ENCODE peak calls at places on chromosome 21, in five cellular contexts. K is heart right ventricle, W is thoracic aorta, L is H9, U is H1. V is an unnamed sample.

GRCh38 chr21:28325618-28326017 is 667.1 kb downstream of the LTN1 start:
- DNase-seq in K (no peak), W (no peak), L (peak; percentile 57), U (no peak), V (peak; percentile 55)

GRCh38 chr21:15947707-15948106 is 217.9 kb downstream of the USP25 start:
- DNase-seq in K (no peak), W (no peak), L (no peak), U (no peak), V (no peak)

GRCh38 chr21:46062471-46063211 is 35.3 kb upstream of the COL6A2 start:
- DNase-seq in K (no peak), W (no peak), L (no peak), U (peak; percentile 7), V (no peak)

GRCh38 chr21:35120631-35121180 is 71.6 kb upstream of the RUNX1 start:
- DNase-seq in K (no peak), W (no peak), L (no peak), U (no peak), V (no peak)

GRCh38 chr21:28719731-28720130 is 272.9 kb downstream of the LTN1 start:
- DNase-seq in K (no peak), W (no peak), L (no peak), U (no peak), V (no peak)

GRCh38 chr21:15011967-15012366 is 52.8 kb downstream of the NRIP1 start:
- DNase-seq in K (no peak), W (no peak), L (no peak), U (no peak), V (no peak)

GRCh38 chr21:35796834-35797233 is 263.5 kb downstream of the SETD4 start:
- DNase-seq in K (no peak), W (no peak), L (no peak), U (no peak), V (no peak)

GRCh38 chr21:45989355-45990048 is 7.9 kb downstream of the COL6A1 start:
- DNase-seq in K (peak; percentile 3), W (peak; percentile 1), L (no peak), U (no peak), V (no peak)

GRCh38 chr21:46334351-46335140 is 10.6 kb downstream of the PCNT start:
- DNase-seq in K (no peak), W (no peak), L (no peak), U (no peak), V (no peak)

GRCh38 chr21:37800496-37801061 is 115.7 kb downstream of the KCNJ6 start:
- DNase-seq in K (no peak), W (no peak), L (no peak), U (no peak), V (no peak)

GRCh38 chr21:35208810-35209517 is 159.9 kb upstream of the RUNX1 start:
- DNase-seq in K (no peak), W (no peak), L (no peak), U (no peak), V (no peak)

GRCh38 chr21:46092026-46092764 is 5.7 kb upstream of the COL6A2 start:
- DNase-seq in K (peak; percentile 66), W (peak; percentile 79), L (no peak), U (no peak), V (no peak)

GRCh38 chr21:15309721-15310120 is 244.9 kb upstream of the NRIP1 start:
- DNase-seq in K (peak; percentile 61), W (no peak), L (no peak), U (no peak), V (no peak)

GRCh38 chr21:46667191-46667734 is 31.8 kb downstream of the PRMT2 start:
- DNase-seq in K (no peak), W (no peak), L (peak; percentile 54), U (no peak), V (peak; percentile 41)

GRCh38 chr21:36694593-36695282 is 4.2 kb upstream of the SIM2 start:
- DNase-seq in K (no peak), W (no peak), L (no peak), U (peak; percentile 51), V (no peak)

GRCh38 chr21:37075214-37075770 is 2.2 kb downstream of the TTC3 start:
- DNase-seq in K (no peak), W (no peak), L (no peak), U (no peak), V (no peak)

GRCh38 chr21:17636711-17637110 is 24.0 kb upstream of the BTG3 start:
- DNase-seq in K (no peak), W (no peak), L (no peak), U (no peak), V (peak; percentile 4)

GRCh38 chr21:21688877-21689276 is 690.7 kb downstream of the NCAM2 start:
- DNase-seq in K (peak; percentile 4), W (no peak), L (peak; percentile 58), U (peak; percentile 56), V (peak; percentile 48)

GRCh38 chr21:45866473-45867010 is 115.0 kb upstream of the COL6A1 start:
- DNase-seq in K (no peak), W (no peak), L (no peak), U (no peak), V (no peak)

GRCh38 chr21:45995686-45996179 is 14.2 kb downstream of the COL6A1 start:
- DNase-seq in K (peak; percentile 3), W (peak; percentile 1), L (peak; percentile 22), U (no peak), V (peak; percentile 29)

DNA sequence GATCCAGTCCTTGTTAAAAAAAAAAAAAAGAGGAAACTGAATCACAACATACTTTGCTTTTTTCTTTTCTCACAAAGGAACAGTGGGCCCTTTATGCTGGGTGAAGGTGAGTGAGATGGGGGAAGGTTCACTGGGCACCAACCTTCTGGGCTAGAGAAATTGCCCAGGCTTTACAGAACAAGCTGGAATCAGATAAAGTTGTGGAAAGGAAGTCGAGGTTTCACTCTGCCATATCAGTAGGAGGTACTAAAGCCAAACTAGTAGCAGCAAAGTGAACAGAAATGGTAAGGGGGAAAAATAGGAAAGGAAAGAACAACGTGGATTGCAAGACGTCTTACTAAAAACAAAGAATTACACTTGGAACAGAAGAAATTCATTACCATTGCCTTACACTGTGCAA is 2.9 kb downstream of the IFNAR2 start:
- DNase-seq in K (no peak), W (no peak), L (no peak), U (no peak), V (no peak)
- TF ChIP-seq CTCF in K (no peak), W (no peak), L (no peak), U (no peak), V (no peak)

GRCh38 chr21:43608664-43609063 is 50.6 kb downstream of the HSF2BP start:
- DNase-seq in K (no peak), W (no peak), L (no peak), U (no peak), V (no peak)

GRCh38 chr21:43608225-43608624 is 51.1 kb downstream of the HSF2BP start:
- DNase-seq in K (no peak), W (no peak), L (no peak), U (no peak), V (peak; percentile 82)

GRCh38 chr21:43613755-43614638 is 45.3 kb downstream of the HSF2BP start:
- DNase-seq in K (no peak), W (no peak), L (no peak), U (no peak), V (no peak)

GRCh38 chr21:43609501-43610340 is 49.6 kb downstream of the HSF2BP start:
- DNase-seq in K (peak; percentile 45), W (no peak), L (no peak), U (no peak), V (peak; percentile 98)

DNA sequence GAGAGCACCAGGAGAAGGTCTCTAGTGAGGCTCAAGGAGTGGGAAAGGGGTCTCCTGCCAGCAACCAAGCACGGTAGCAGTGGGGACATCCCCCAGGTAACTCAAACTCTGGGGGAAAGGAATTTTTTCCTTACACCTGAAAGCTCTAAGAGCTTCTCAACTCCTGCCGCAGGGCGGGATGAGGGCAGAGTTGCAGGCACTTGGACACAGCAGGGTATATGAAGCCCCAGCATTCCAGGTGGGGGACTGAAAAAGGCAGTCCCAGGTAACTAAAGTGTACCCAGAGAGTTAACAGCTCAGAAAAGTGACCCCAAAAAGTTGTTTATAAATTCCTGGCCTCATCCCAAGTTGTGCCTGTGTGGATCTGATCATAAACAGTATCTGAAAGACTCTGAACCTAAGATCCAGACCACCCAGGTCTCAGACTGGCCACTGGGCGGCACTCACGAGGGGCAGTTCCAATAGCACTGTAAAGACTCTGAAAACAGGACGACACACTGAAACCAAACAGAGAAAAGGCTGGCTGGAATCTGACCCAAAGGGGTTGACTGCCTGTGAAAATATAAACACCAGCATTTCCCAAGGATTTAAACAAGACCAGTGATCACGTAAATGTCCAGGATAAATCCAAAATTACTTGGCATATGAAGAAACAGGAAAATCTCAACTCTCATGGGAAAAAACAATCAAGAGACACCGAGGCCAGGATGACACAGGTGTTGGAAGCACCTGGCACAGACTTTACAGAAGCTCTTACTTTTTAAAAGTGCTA is 47.5 kb downstream of the HSF2BP start:
- DNase-seq in K (peak; percentile 67), W (no peak), L (peak; percentile 73), U (peak; percentile 75), V (peak; percentile 79)
- TF ChIP-seq CTCF in K (peak; percentile 80), W (peak; percentile 60), L (peak; percentile 79), U (peak; percentile 72), V (peak; percentile 67)

DNA sequence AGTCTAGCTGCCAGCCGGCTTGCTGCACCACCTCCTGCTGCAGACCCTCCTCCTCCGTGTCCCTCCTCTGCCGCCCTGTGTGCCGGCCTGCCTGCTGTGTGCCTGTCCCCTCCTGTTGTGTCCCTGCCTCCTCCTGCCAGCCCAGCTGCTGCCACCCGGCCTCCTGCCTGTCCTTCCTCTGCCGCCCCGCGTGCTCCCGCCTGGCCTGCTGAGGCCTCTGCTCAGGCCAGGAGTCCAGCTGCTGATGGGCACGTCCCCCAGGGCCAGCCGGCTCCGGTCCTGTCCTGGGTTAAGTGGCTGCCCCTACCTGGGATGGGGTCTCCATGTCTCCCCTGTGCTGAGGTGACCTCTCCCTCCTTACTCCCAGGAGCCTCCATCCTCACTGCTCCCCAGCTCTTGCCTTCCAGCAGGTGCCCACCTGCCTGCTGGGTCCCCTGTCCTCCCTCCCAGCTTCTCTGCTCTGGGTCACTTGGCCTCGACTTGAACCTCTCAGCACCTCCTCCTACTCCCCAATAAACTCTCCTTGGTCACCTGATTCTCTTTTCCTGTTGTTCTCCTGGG is 870 bp downstream of the KRTAP10-8 start:
- DNase-seq in K (no peak), W (no peak), L (no peak), U (peak; percentile 38), V (no peak)
- TF ChIP-seq CTCF in K (no peak), W (no peak), L (no peak), U (no peak), V (no peak)

GRCh38 chr21:41043008-41043407 is 125.0 kb upstream of the BACE2 start:
- DNase-seq in K (no peak), W (no peak), L (no peak), U (no peak), V (peak; percentile 7)
- TF ChIP-seq CTCF in K (no peak), W (no peak), L (peak; percentile 62), U (peak; percentile 37), V (peak; percentile 8)

GRCh38 chr21:41777934-41778815 is 11.3 kb upstream of the RIPK4 start:
- DNase-seq in K (peak; percentile 84), W (peak; percentile 69), L (peak; percentile 95), U (peak; percentile 97), V (peak; percentile 94)
- TF ChIP-seq CTCF in K (peak; percentile 91), W (peak; percentile 93), L (peak; percentile 94), U (peak; percentile 81), V (peak; percentile 96)

GRCh38 chr21:25281134-25281533 is 326.1 kb downstream of the MRPL39 start:
- DNase-seq in K (no peak), W (no peak), L (no peak), U (no peak), V (no peak)
- TF ChIP-seq CTCF in K (no peak), W (no peak), L (no peak), U (no peak), V (no peak)

GRCh38 chr21:34043333-34043732 is 30.0 kb upstream of the MRPS6 start:
- DNase-seq in K (no peak), W (no peak), L (no peak), U (no peak), V (peak; percentile 14)
- TF ChIP-seq CTCF in K (no peak), W (no peak), L (no peak), U (no peak), V (no peak)